ENCODE peak calls at places on chromosomes 2 and 18, in six cellular contexts. One of them, this sample, is unnamed. For H3K4me1, the result is how much of the 10 kb centered on the place peaks cover.

GRCh38 chr2:19776941-19777514 is 124.8 kb downstream of the TTC32 start:
- DNase-seq in IMR-90: no peak
- DNase-seq in tibial nerve: no peak
- DNase-seq in breast epithelium: no peak
- DNase-seq in right lobe of liver: no peak
- DNase-seq in HepG2: no peak
- DNase-seq in this sample: no peak

GRCh38 chr2:115427436-115427835 is 985.0 kb downstream of the DPP10 start:
- DNase-seq in IMR-90: no peak
- DNase-seq in tibial nerve: no peak
- DNase-seq in breast epithelium: no peak
- DNase-seq in right lobe of liver: no peak
- DNase-seq in HepG2: no peak
- DNase-seq in this sample: no peak

GRCh38 chr18:31941010-31941809 is 1.7 kb downstream of the TRAPPC8 start:
- DNase-seq in IMR-90: no peak
- DNase-seq in tibial nerve: no peak
- DNase-seq in breast epithelium: no peak
- DNase-seq in right lobe of liver: no peak
- DNase-seq in HepG2: peak
- DNase-seq in this sample: no peak

GRCh38 chr2:238105506-238106338 is 5.6 kb downstream of the ESPNL start:
- DNase-seq in IMR-90: no peak
- DNase-seq in tibial nerve: no peak
- DNase-seq in breast epithelium: no peak
- DNase-seq in right lobe of liver: no peak
- DNase-seq in HepG2: no peak
- DNase-seq in this sample: peak

GRCh38 chr2:111975053-111975552 is 76.7 kb downstream of the MERTK start:
- DNase-seq in IMR-90: peak
- DNase-seq in tibial nerve: no peak
- DNase-seq in breast epithelium: no peak
- DNase-seq in right lobe of liver: no peak
- DNase-seq in HepG2: peak
- DNase-seq in this sample: no peak

GRCh38 chr2:216339456-216340279 is 32.6 kb downstream of the MARCHF4 start:
- DNase-seq in IMR-90: peak
- DNase-seq in tibial nerve: no peak
- DNase-seq in breast epithelium: no peak
- DNase-seq in right lobe of liver: no peak
- DNase-seq in HepG2: no peak
- DNase-seq in this sample: no peak

GRCh38 chr2:186848873-186849578 is at the start of gene ZSWIM2:
- DNase-seq in IMR-90: peak
- DNase-seq in tibial nerve: peak
- DNase-seq in breast epithelium: no peak
- DNase-seq in right lobe of liver: peak
- DNase-seq in HepG2: peak
- DNase-seq in this sample: peak

GRCh38 chr2:25854613-25855012 is 23.7 kb downstream of the ASXL2 start:
- DNase-seq in IMR-90: no peak
- DNase-seq in tibial nerve: no peak
- DNase-seq in breast epithelium: no peak
- DNase-seq in right lobe of liver: no peak
- DNase-seq in HepG2: no peak
- DNase-seq in this sample: no peak

GRCh38 chr18:45627204-45627526 is 11.9 kb downstream of the SLC14A2 start:
- DNase-seq in IMR-90: no peak
- DNase-seq in tibial nerve: no peak
- DNase-seq in breast epithelium: no peak
- DNase-seq in right lobe of liver: no peak
- DNase-seq in HepG2: no peak
- DNase-seq in this sample: no peak

GRCh38 chr2:191560594-191560993 is 117.3 kb upstream of the NABP1 start:
- DNase-seq in IMR-90: no peak
- DNase-seq in tibial nerve: no peak
- DNase-seq in breast epithelium: no peak
- DNase-seq in right lobe of liver: no peak
- DNase-seq in HepG2: no peak
- DNase-seq in this sample: no peak

GRCh38 chr2:213231966-213232365 is 52.3 kb upstream of the SPAG16 start:
- DNase-seq in IMR-90: no peak
- DNase-seq in tibial nerve: no peak
- DNase-seq in breast epithelium: no peak
- DNase-seq in right lobe of liver: no peak
- DNase-seq in HepG2: no peak
- DNase-seq in this sample: no peak
- TF ChIP-seq POLR2A in IMR-90: no peak
- TF ChIP-seq POLR2A in tibial nerve: no peak
- TF ChIP-seq POLR2A in breast epithelium: no peak
- TF ChIP-seq POLR2A in right lobe of liver: no peak
- TF ChIP-seq POLR2A in HepG2: no peak
- TF ChIP-seq POLR2A in this sample: no peak

DNA sequence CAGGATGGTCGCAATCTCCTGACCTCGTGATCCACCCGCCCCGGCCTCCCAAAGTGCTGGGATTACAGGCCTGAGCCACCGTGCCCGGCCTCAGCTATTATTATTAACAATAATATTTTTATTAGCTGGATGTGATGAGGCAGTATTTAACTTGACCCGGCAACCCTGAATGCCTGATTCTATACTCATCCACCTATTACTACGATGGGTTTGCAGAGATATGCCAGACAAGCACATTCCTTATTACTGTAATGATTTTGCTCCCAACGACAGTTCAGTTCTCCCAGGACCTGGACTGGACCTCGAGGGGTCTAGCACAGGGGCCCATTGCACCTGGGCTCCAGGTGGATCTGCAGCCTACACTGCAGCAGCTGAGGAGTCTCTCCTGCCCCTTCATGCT is 32.6 kb downstream of the BMP10 start:
- DNase-seq in IMR-90: no peak
- DNase-seq in tibial nerve: no peak
- DNase-seq in breast epithelium: no peak
- DNase-seq in right lobe of liver: no peak
- DNase-seq in HepG2: no peak
- DNase-seq in this sample: no peak
- H3K4me1 ChIP-seq in IMR-90: under half
- H3K4me1 ChIP-seq in tibial nerve: under half
- H3K4me1 ChIP-seq in breast epithelium: under half
- H3K4me1 ChIP-seq in right lobe of liver: under half
- H3K4me1 ChIP-seq in HepG2: under half
- H3K4me1 ChIP-seq in this sample: under half

GRCh38 chr2:159615936-159616733 is at the start of gene BAZ2B:
- DNase-seq in IMR-90: peak
- DNase-seq in tibial nerve: peak
- DNase-seq in breast epithelium: peak
- DNase-seq in right lobe of liver: peak
- DNase-seq in HepG2: peak
- DNase-seq in this sample: no peak

GRCh38 chr2:159617080-159617479 is 732 bp upstream of the BAZ2B start:
- DNase-seq in IMR-90: no peak
- DNase-seq in tibial nerve: no peak
- DNase-seq in breast epithelium: no peak
- DNase-seq in right lobe of liver: no peak
- DNase-seq in HepG2: no peak
- DNase-seq in this sample: no peak

GRCh38 chr2:159614534-159615186 is 1.7 kb downstream of the BAZ2B start:
- DNase-seq in IMR-90: peak
- DNase-seq in tibial nerve: no peak
- DNase-seq in breast epithelium: no peak
- DNase-seq in right lobe of liver: no peak
- DNase-seq in HepG2: peak
- DNase-seq in this sample: no peak

GRCh38 chr2:159613515-159614336 is 2.6 kb downstream of the BAZ2B start:
- DNase-seq in IMR-90: peak
- DNase-seq in tibial nerve: no peak
- DNase-seq in breast epithelium: no peak
- DNase-seq in right lobe of liver: no peak
- DNase-seq in HepG2: no peak
- DNase-seq in this sample: no peak

GRCh38 chr2:159615187-159615935 is 987 bp downstream of the BAZ2B start:
- DNase-seq in IMR-90: peak
- DNase-seq in tibial nerve: peak
- DNase-seq in breast epithelium: peak
- DNase-seq in right lobe of liver: peak
- DNase-seq in HepG2: peak
- DNase-seq in this sample: peak
- TF ChIP-seq POLR2A in IMR-90: peak
- TF ChIP-seq POLR2A in tibial nerve: peak
- TF ChIP-seq POLR2A in breast epithelium: peak
- TF ChIP-seq POLR2A in right lobe of liver: peak
- TF ChIP-seq POLR2A in HepG2: peak
- TF ChIP-seq POLR2A in this sample: no peak

GRCh38 chr2:37321029-37321682 is 3.5 kb downstream of the PRKD3 start:
- DNase-seq in IMR-90: no peak
- DNase-seq in tibial nerve: no peak
- DNase-seq in breast epithelium: no peak
- DNase-seq in right lobe of liver: no peak
- DNase-seq in HepG2: no peak
- DNase-seq in this sample: no peak

GRCh38 chr2:37323176-37323575 is 1.5 kb downstream of the PRKD3 start:
- DNase-seq in IMR-90: peak
- DNase-seq in tibial nerve: no peak
- DNase-seq in breast epithelium: no peak
- DNase-seq in right lobe of liver: no peak
- DNase-seq in HepG2: no peak
- DNase-seq in this sample: no peak

GRCh38 chr2:37324536-37324785 is 172 bp downstream of the PRKD3 start:
- DNase-seq in IMR-90: peak
- DNase-seq in tibial nerve: peak
- DNase-seq in breast epithelium: no peak
- DNase-seq in right lobe of liver: no peak
- DNase-seq in HepG2: peak
- DNase-seq in this sample: peak

GRCh38 chr2:37323770-37324535 is 680 bp downstream of the PRKD3 start:
- DNase-seq in IMR-90: peak
- DNase-seq in tibial nerve: no peak
- DNase-seq in breast epithelium: no peak
- DNase-seq in right lobe of liver: peak
- DNase-seq in HepG2: peak
- DNase-seq in this sample: peak

GRCh38 chr2:37322368-37322767 is 2.3 kb downstream of the PRKD3 start:
- DNase-seq in IMR-90: peak
- DNase-seq in tibial nerve: no peak
- DNase-seq in breast epithelium: no peak
- DNase-seq in right lobe of liver: no peak
- DNase-seq in HepG2: no peak
- DNase-seq in this sample: no peak
- H3K4me1 ChIP-seq in IMR-90: under half
- H3K4me1 ChIP-seq in tibial nerve: half or more
- H3K4me1 ChIP-seq in breast epithelium: under half
- H3K4me1 ChIP-seq in right lobe of liver: under half
- H3K4me1 ChIP-seq in HepG2: under half
- H3K4me1 ChIP-seq in this sample: under half

This sample was measured in heart left ventricle.